ENCODE peak calls at places on chromosomes 6 and 20, in nine cellular contexts. H, C, B, J, K, L, R, G and A are unnamed samples.

GRCh38 chr6:96116674-96117073 is 100.9 kb downstream of the FUT9 start:
- DNase-seq in J (no peak), H (peak; percentile 34), L (no peak), C (no peak), K (peak; percentile 27), B (no peak), R (no peak), G (peak; percentile 2), A (no peak)

GRCh38 chr6:4913705-4914411 is 90.0 kb downstream of the RPP40 start:
- DNase-seq in C (no peak), R (no peak), K (no peak), J (no peak), H (no peak), L (no peak), G (no peak), B (peak; percentile 52), A (no peak)

GRCh38 chr6:124719951-124720350 is 242.3 kb upstream of the RNF217 start:
- DNase-seq in R (no peak), H (no peak), J (no peak), L (no peak), K (no peak), B (no peak), G (no peak), C (no peak), A (no peak)

GRCh38 chr6:166623318-166623717 is 3.7 kb downstream of the RPS6KA2 start:
- DNase-seq in K (no peak), L (peak; percentile 54), R (no peak), G (no peak), J (no peak), B (peak; percentile 22), H (no peak), C (no peak), A (peak; percentile 2)

GRCh38 chr20:38123021-38123587 is 42.0 kb downstream of the TGM2 start:
- DNase-seq in H (peak; percentile 20), G (no peak), C (peak; percentile 48), K (no peak), J (no peak), L (no peak), R (no peak), B (peak; percentile 86), A (peak; percentile 60)

GRCh38 chr6:88641178-88641903 is 322.1 kb downstream of the RNGTT start:
- DNase-seq in G (peak; percentile 50), K (no peak), R (no peak), L (no peak), H (no peak), C (no peak), B (no peak), J (no peak), A (no peak)

GRCh38 chr6:160837146-160837545 is 135.1 kb downstream of the PLG start:
- DNase-seq in G (no peak), R (no peak), H (no peak), C (no peak), K (no peak), J (no peak), B (no peak), L (no peak), A (no peak)

GRCh38 chr6:132974122-132974521 is 159.8 kb downstream of the RPS12 start:
- DNase-seq in K (no peak), C (no peak), R (no peak), H (no peak), J (no peak), G (no peak), B (no peak), L (no peak), A (no peak)

GRCh38 chr6:167827588-167828324 is 1.0 kb downstream of the AFDN start:
- DNase-seq in L (no peak), R (peak; percentile 97), K (peak; percentile 54), B (peak; percentile 68), J (no peak), G (peak; percentile 72), C (peak; percentile 69), H (peak; percentile 45), A (peak; percentile 47)

GRCh38 chr20:17822540-17823155 is 122.9 kb downstream of the BANF2 start:
- DNase-seq in G (no peak), B (no peak), H (no peak), K (no peak), L (no peak), R (no peak), C (no peak), J (no peak), A (no peak)

GRCh38 chr6:25302677-25303128 is 23.5 kb downstream of the CARMIL1 start:
- DNase-seq in R (peak; percentile 71), L (peak; percentile 79), H (no peak), C (no peak), G (no peak), J (no peak), K (no peak), B (peak; percentile 95), A (no peak)